ENCODE peak calls at places on chromosomes 3 and 15, in ten cellular contexts. L is C1 segment of cervical spinal cord; S is stimulated activated CD4-positive, alpha-beta T cell treated with anti-CD3 and anti-CD28 coated beads, Interleukin-4, amount 100 ng/mL, for 4 hours; K is CD8-positive, alpha-beta memory T cell; M is cardiac fibroblast; B is skeletal muscle cell; Y is stimulated activated CD8-positive, alpha-beta memory T cell treated with anti-CD3 and anti-CD28 coated beads, Interleukin-4, amount 100 ng/mL, for 4 hours; Q is lower leg skin; N is Panc1; O is fibroblast of the conjunctiva. I is an unnamed sample.

GRCh38 chr3:66035763-66036477 is 2.8 kb downstream of the MAGI1 start:
- DNase-seq in L (peak), S (no peak), K (no peak), M (no peak), B (no peak), Y (no peak), Q (no peak), N (no peak), O (no peak), I (no peak)

GRCh38 chr15:88834211-88834812 is 31.1 kb downstream of the ACAN start:
- DNase-seq in L (no peak), S (peak), K (peak), M (peak), B (peak), Y (no peak), Q (no peak), N (no peak), O (peak), I (no peak)

GRCh38 chr3:30696403-30696819 is 90.0 kb downstream of the TGFBR2 start:
- DNase-seq in L (no peak), S (no peak), K (no peak), M (no peak), B (no peak), Y (no peak), Q (no peak), N (no peak), O (no peak), I (no peak)

GRCh38 chr3:5095879-5096278 is 26.2 kb upstream of the ARL8B start:
- DNase-seq in L (peak), S (peak), K (no peak), M (peak), B (no peak), Y (no peak), Q (no peak), N (no peak), O (no peak), I (no peak)

GRCh38 chr3:129398803-129399144 is 29.7 kb downstream of the EFCAB12 start:
- DNase-seq in L (no peak), S (no peak), K (no peak), M (peak), B (no peak), Y (no peak), Q (no peak), N (no peak), O (no peak), I (peak)

GRCh38 chr3:189304465-189305341 is 132.9 kb downstream of the TPRG1 start:
- DNase-seq in L (peak), S (peak), K (no peak), M (no peak), B (no peak), Y (no peak), Q (peak), N (peak), O (no peak), I (no peak)

GRCh38 chr3:105729662-105730061 is 139.2 kb downstream of the CBLB start:
- DNase-seq in L (no peak), S (no peak), K (no peak), M (peak), B (no peak), Y (no peak), Q (no peak), N (no peak), O (peak), I (no peak)

GRCh38 chr15:31248263-31248662 is 78.4 kb upstream of the KLF13 start:
- DNase-seq in L (no peak), S (no peak), K (no peak), M (no peak), B (no peak), Y (no peak), Q (no peak), N (no peak), O (no peak), I (no peak)

GRCh38 chr3:195106418-195106906 is 164.5 kb downstream of the XXYLT1 start:
- DNase-seq in L (peak), S (peak), K (peak), M (peak), B (no peak), Y (peak), Q (no peak), N (no peak), O (peak), I (peak)

GRCh38 chr3:99862208-99862607 is 44.5 kb downstream of the CMSS1 start:
- DNase-seq in L (no peak), S (no peak), K (no peak), M (peak), B (peak), Y (no peak), Q (no peak), N (no peak), O (no peak), I (no peak)

GRCh38 chr15:78243491-78243941 is 9.2 kb upstream of the ACSBG1 start:
- DNase-seq in L (peak), S (no peak), K (no peak), M (peak), B (no peak), Y (no peak), Q (no peak), N (no peak), O (no peak), I (no peak)

GRCh38 chr3:32819581-32820348 is 2.0 kb downstream of the TRIM71 start:
- DNase-seq in L (no peak), S (no peak), K (no peak), M (no peak), B (no peak), Y (no peak), Q (no peak), N (no peak), O (no peak), I (no peak)

GRCh38 chr3:174186339-174186984 is 672.7 kb upstream of the NAALADL2 start:
- DNase-seq in L (no peak), S (no peak), K (no peak), M (no peak), B (no peak), Y (no peak), Q (no peak), N (no peak), O (no peak), I (no peak)

GRCh38 chr15:68278345-68279217 is 1.0 kb downstream of the FEM1B start:
- DNase-seq in L (no peak), S (peak), K (no peak), M (peak), B (no peak), Y (peak), Q (no peak), N (no peak), O (no peak), I (no peak)

GRCh38 chr3:100425321-100425720 is 24.0 kb downstream of the LNP1 start:
- DNase-seq in L (no peak), S (no peak), K (no peak), M (peak), B (no peak), Y (no peak), Q (no peak), N (no peak), O (no peak), I (no peak)

GRCh38 chr3:106913111-106913698 is 464.0 kb upstream of the CCDC54 start:
- DNase-seq in L (no peak), S (no peak), K (no peak), M (peak), B (peak), Y (no peak), Q (no peak), N (no peak), O (no peak), I (no peak)

GRCh38 chr3:163779396-163780344 is 1298.6 kb downstream of the SI start:
- DNase-seq in L (no peak), S (no peak), K (no peak), M (no peak), B (no peak), Y (no peak), Q (no peak), N (no peak), O (no peak), I (no peak)

GRCh38 chr3:45931476-45931875 is 11.8 kb upstream of the CXCR6 start:
- DNase-seq in L (peak), S (no peak), K (no peak), M (no peak), B (no peak), Y (no peak), Q (no peak), N (no peak), O (no peak), I (no peak)

GRCh38 chr15:93030430-93031102 is 58.4 kb downstream of the RGMA start:
- DNase-seq in L (peak), S (peak), K (peak), M (peak), B (no peak), Y (peak), Q (peak), N (peak), O (peak), I (peak)

I was measured in activated T-helper 9 cell treated with anti-CD3 and anti-CD28 coated beads, Interleukin-2, amount 50 U/mL, for 16 hours.